ENCODE peak calls at places on chromosomes 16 and 17, in nine cellular contexts. Y is stomach; R is heart left ventricle; K is cardiac muscle cell; Q is astrocyte; U is left ventricle myocardium inferior; G is hepatocyte; E is PC-3; C is CD4-positive, CD25-positive, alpha-beta regulatory T cell. T is an unnamed sample. For H3K4me1, the result is how much of the 10 kb centered on the place peaks cover.

GRCh38 chr17:73586921-73587680 is 57.1 kb downstream of the SDK2 start:
- DNase-seq in G (peak), Q (no peak), E (peak), Y (no peak), C (no peak), K (no peak), R (peak), U (peak), T (no peak)

GRCh38 chr17:17669081-17669850 is 12.0 kb upstream of the RAI1 start:
- DNase-seq in G (no peak), R (no peak), Q (peak), U (no peak), C (no peak), Y (no peak), K (no peak), E (no peak), T (no peak)

GRCh38 chr17:3879181-3879580 is 13.7 kb downstream of the CAMKK1 start:
- DNase-seq in Y (no peak), U (peak), E (no peak), C (no peak), Q (peak), K (peak), R (peak), G (peak), T (no peak)

GRCh38 chr17:36661047-36661666 is 59.8 kb downstream of the MRM1 start:
- DNase-seq in G (no peak), E (no peak), R (no peak), K (no peak), U (no peak), Q (no peak), Y (no peak), C (no peak), T (no peak)

GRCh38 chr17:17870292-17870691 is 33.5 kb upstream of the SREBF1 start:
- DNase-seq in G (no peak), R (no peak), E (peak), Y (no peak), U (no peak), C (no peak), K (no peak), Q (no peak), T (no peak)

GRCh38 chr16:86480444-86480843 is 29.9 kb upstream of the FOXF1 start:
- DNase-seq in K (no peak), G (no peak), R (no peak), E (no peak), Y (no peak), U (no peak), Q (no peak), C (no peak), T (no peak)

GRCh38 chr16:52501746-52502145 is 45.2 kb downstream of the TOX3 start:
- DNase-seq in R (no peak), K (no peak), U (no peak), Q (no peak), Y (no peak), E (no peak), G (no peak), C (no peak), T (no peak)

GRCh38 chr17:42682400-42683384 is at the start of gene CNTNAP1:
- DNase-seq in G (peak), R (peak), K (peak), C (no peak), Y (peak), E (peak), U (peak), Q (peak), T (peak)

GRCh38 chr17:29568331-29569244 is at the start of gene TP53I13:
- DNase-seq in K (peak), Y (peak), E (peak), U (peak), C (peak), G (peak), Q (peak), R (peak), T (peak)

GRCh38 chr17:21287703-21288449 is 3.4 kb downstream of the MAP2K3 start:
- DNase-seq in C (peak), Q (peak), K (no peak), U (peak), R (peak), Y (peak), G (peak), E (peak), T (peak)

GRCh38 chr17:42403150-42403549 is 14.9 kb upstream of the STAT3 start:
- DNase-seq in U (no peak), G (peak), C (no peak), Q (no peak), K (peak), E (no peak), Y (peak), R (no peak), T (no peak)

GRCh38 chr17:46984892-46985291 is 5.8 kb upstream of the RPRML start:
- DNase-seq in Q (no peak), K (no peak), R (no peak), G (no peak), C (no peak), Y (peak), U (no peak), E (no peak), T (no peak)

GRCh38 chr17:74431568-74432483 is at the start of gene GPRC5C:
- DNase-seq in G (peak), R (peak), Y (peak), C (no peak), Q (peak), K (peak), E (peak), U (peak), T (peak)

GRCh38 chr17:75561927-75562603 is 25.5 kb upstream of the MYO15B start:
- DNase-seq in C (no peak), Q (peak), Y (peak), K (no peak), G (no peak), U (no peak), R (no peak), E (peak), T (no peak)

GRCh38 chr16:50326835-50327465 is 41.8 kb downstream of the BRD7 start:
- DNase-seq in G (no peak), U (no peak), Y (no peak), R (no peak), C (peak), E (peak), Q (no peak), K (peak), T (no peak)

GRCh38 chr16:3468501-3468900 is 25.0 kb downstream of the NAA60 start:
- DNase-seq in Y (no peak), K (no peak), E (no peak), G (no peak), U (no peak), R (no peak), C (no peak), Q (no peak), T (no peak)

GRCh38 chr17:44536090-44536960 is 21.0 kb upstream of the FZD2 start:
- DNase-seq in Y (no peak), Q (no peak), C (no peak), R (peak), E (no peak), U (no peak), K (no peak), G (peak), T (peak)

GRCh38 chr17:43740541-43740940 is 18.1 kb downstream of the SOST start:
- DNase-seq in U (no peak), K (no peak), Q (peak), R (no peak), Y (no peak), E (peak), C (no peak), G (no peak), T (no peak)

GRCh38 chr17:77319211-77320031 is 178.7 kb downstream of the SEC14L1 start:
- DNase-seq in U (peak), E (peak), C (peak), R (peak), G (peak), Y (peak), Q (peak), K (no peak), T (peak)

GRCh38 chr17:77345260-77345910 is 204.6 kb downstream of the SEC14L1 start:
- DNase-seq in Q (no peak), U (no peak), R (no peak), E (no peak), C (no peak), Y (peak), G (no peak), K (no peak), T (peak)

GRCh38 chr17:70378005-70378404 is 208.7 kb downstream of the KCNJ2 start:
- DNase-seq in Q (no peak), E (no peak), R (no peak), G (no peak), Y (no peak), K (no peak), C (no peak), U (no peak), T (no peak)

GRCh38 chr17:36703860-36704266 is 102.5 kb downstream of the MRM1 start:
- DNase-seq in K (peak), G (peak), R (no peak), Y (no peak), E (peak), C (no peak), Q (peak), U (peak), T (peak)

GRCh38 chr17:55769625-55770000 is 18.8 kb downstream of the PCTP start:
- DNase-seq in C (no peak), G (peak), E (peak), U (no peak), R (no peak), K (no peak), Q (peak), Y (no peak), T (no peak)

GRCh38 chr16:89922884-89923639 is at the start of gene TUBB3:
- DNase-seq in E (peak), C (no peak), G (peak), Y (peak), K (peak), R (peak), Q (peak), U (peak), T (peak)

GRCh38 chr16:30104492-30104891 is 8.5 kb upstream of the YPEL3 start:
- DNase-seq in U (no peak), G (peak), E (peak), R (no peak), Y (peak), C (no peak), K (no peak), Q (no peak), T (no peak)

GRCh38 chr16:30582611-30583340 is 2.7 kb downstream of the ZNF785 start:
- DNase-seq in R (no peak), Y (no peak), K (no peak), C (no peak), Q (no peak), E (no peak), U (no peak), G (no peak), T (no peak)

GRCh38 chr17:79322216-79323123 is 247.8 kb downstream of the ENGASE start:
- DNase-seq in C (no peak), Q (no peak), G (no peak), K (no peak), Y (no peak), E (no peak), U (no peak), R (no peak), T (no peak)

GRCh38 chr16:54930034-54930938 is at the start of gene IRX5:
- DNase-seq in G (peak), Q (peak), Y (peak), K (peak), R (peak), C (peak), U (peak), E (peak), T (peak)

GRCh38 chr16:53045554-53046250 is 7.0 kb downstream of the CHD9NB start:
- DNase-seq in C (no peak), R (no peak), Q (no peak), Y (peak), K (no peak), G (no peak), E (peak), U (no peak), T (no peak)

GRCh38 chr16:12211870-12212690 is 235.5 kb downstream of the SNX29 start:
- DNase-seq in E (no peak), R (no peak), K (no peak), Y (no peak), C (no peak), Q (no peak), U (no peak), G (peak), T (no peak)

GRCh38 chr16:89347807-89348206 is 130.3 kb downstream of the ZNF778 start:
- DNase-seq in Y (no peak), K (no peak), C (no peak), R (no peak), E (no peak), Q (no peak), G (no peak), U (no peak), T (no peak)

GRCh38 chr16:85275533-85276249 is 163.4 kb upstream of the CIBAR2 start:
- DNase-seq in Y (peak), K (peak), E (peak), Q (no peak), R (peak), U (peak), G (peak), C (peak), T (peak)

GRCh38 chr17:29918922-29919856 is 10.8 kb downstream of the SSH2 start:
- DNase-seq in K (no peak), G (no peak), Q (peak), E (peak), R (no peak), Y (no peak), C (no peak), U (no peak), T (no peak)

GRCh38 chr17:56815711-56816110 is 18.0 kb downstream of the C17orf67 start:
- DNase-seq in G (no peak), Y (no peak), C (no peak), R (no peak), K (no peak), Q (peak), U (no peak), E (peak), T (no peak)

GRCh38 chr16:24717411-24717810 is 12.0 kb upstream of the TNRC6A start:
- DNase-seq in C (no peak), K (no peak), E (no peak), R (no peak), Y (no peak), Q (peak), U (no peak), G (peak), T (no peak)

GRCh38 chr16:74302341-74302740 is 5.7 kb downstream of the PSMD7 start:
- DNase-seq in E (no peak), C (no peak), G (no peak), Y (no peak), Q (no peak), U (no peak), R (no peak), K (no peak), T (no peak)

GRCh38 chr16:59878479-59878878 is 1144.4 kb upstream of the GOT2 start:
- DNase-seq in Y (peak), G (peak), R (no peak), E (peak), C (no peak), Q (peak), K (peak), U (no peak), T (no peak)

GRCh38 chr17:78159575-78160158 is 8.7 kb upstream of the SYNGR2 start:
- DNase-seq in K (no peak), R (no peak), Q (peak), Y (no peak), G (no peak), E (peak), U (no peak), C (no peak), T (no peak)

GRCh38 chr16:25886598-25886997 is 194.8 kb downstream of the HS3ST4 start:
- DNase-seq in G (no peak), R (no peak), C (no peak), Y (no peak), U (no peak), K (no peak), E (no peak), Q (no peak), T (no peak)

GRCh38 chr17:50905460-50905803 is 39.3 kb upstream of the TOB1 start:
- DNase-seq in R (no peak), Q (no peak), U (no peak), Y (peak), G (peak), C (no peak), E (no peak), K (no peak), T (no peak)

GRCh38 chr17:50908860-50909764 is 43.0 kb upstream of the TOB1 start:
- DNase-seq in G (peak), R (peak), Y (peak), U (peak), E (no peak), C (peak), K (peak), Q (no peak), T (no peak)

GRCh38 chr17:50909765-50910661 is 43.9 kb upstream of the TOB1 start:
- DNase-seq in C (peak), U (no peak), E (no peak), R (no peak), Q (no peak), G (no peak), Y (no peak), K (no peak), T (no peak)

GRCh38 chr17:50906443-50906842 is 40.3 kb upstream of the TOB1 start:
- DNase-seq in C (no peak), R (no peak), Q (no peak), Y (no peak), U (no peak), E (no peak), G (no peak), K (no peak), T (no peak)

DNA sequence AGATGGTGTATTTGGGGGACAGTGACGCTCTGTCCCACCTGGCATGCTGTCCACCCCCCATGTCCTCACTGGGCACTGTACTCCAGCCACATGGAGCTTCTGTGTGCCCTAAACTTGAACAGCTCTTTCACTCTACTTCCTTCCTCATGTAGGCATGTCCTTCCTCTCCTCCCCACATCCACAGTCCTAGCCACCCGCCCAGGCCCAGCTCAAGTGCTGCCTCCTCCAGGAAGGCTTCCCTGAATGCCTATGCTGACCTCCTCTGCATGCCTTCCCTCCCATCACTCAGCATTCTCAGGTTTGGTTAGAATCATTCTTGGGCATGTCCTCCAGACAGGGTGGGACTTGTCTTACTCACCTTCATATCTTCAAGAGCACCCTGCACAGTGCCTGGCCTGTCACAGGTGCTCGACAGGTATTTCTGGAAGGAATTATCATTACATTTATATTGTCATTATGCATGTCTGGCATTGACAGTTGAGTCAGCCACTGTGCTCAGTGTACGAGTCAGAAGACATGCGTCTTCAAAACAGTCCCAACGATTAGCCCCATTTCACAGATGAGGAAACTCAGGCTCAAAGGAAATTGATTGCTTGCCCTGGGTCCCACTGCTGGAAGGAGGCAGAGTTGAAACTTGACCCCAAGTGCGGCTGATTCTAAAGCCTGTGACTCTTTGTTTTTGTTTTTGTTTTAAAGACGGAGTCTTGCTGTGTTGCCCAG is 42.1 kb upstream of the TOB1 start:
- DNase-seq in Q (no peak), E (peak), Y (no peak), K (no peak), U (no peak), R (no peak), C (no peak), G (no peak), T (no peak)
- H3K4me1 ChIP-seq in Q (under half), E (under half), Y (half or more), K (under half), U (half or more), R (under half), C (half or more), G (half or more), T (under half)

GRCh38 chr17:72492494-72492893 is 371.7 kb downstream of the SOX9 start:
- DNase-seq in K (no peak), E (no peak), R (no peak), Y (no peak), U (no peak), G (no peak), C (no peak), Q (no peak), T (no peak)
- H3K4me1 ChIP-seq in K (under half), E (under half), R (under half), Y (under half), U (under half), G (under half), C (under half), Q (under half), T (under half)

GRCh38 chr17:9790889-9791876 is at the start of gene DHRS7C:
- DNase-seq in G (no peak), C (no peak), E (no peak), Y (no peak), K (peak), U (peak), Q (no peak), R (peak), T (no peak)

GRCh38 chr17:9788582-9788981 is 2.8 kb downstream of the DHRS7C start:
- DNase-seq in R (no peak), C (no peak), K (no peak), Y (no peak), Q (no peak), G (no peak), U (no peak), E (no peak), T (no peak)

GRCh38 chr17:9797965-9798364 is 6.6 kb upstream of the DHRS7C start:
- DNase-seq in Q (no peak), U (no peak), R (no peak), Y (no peak), G (no peak), C (no peak), E (peak), K (no peak), T (no peak)

DNA sequence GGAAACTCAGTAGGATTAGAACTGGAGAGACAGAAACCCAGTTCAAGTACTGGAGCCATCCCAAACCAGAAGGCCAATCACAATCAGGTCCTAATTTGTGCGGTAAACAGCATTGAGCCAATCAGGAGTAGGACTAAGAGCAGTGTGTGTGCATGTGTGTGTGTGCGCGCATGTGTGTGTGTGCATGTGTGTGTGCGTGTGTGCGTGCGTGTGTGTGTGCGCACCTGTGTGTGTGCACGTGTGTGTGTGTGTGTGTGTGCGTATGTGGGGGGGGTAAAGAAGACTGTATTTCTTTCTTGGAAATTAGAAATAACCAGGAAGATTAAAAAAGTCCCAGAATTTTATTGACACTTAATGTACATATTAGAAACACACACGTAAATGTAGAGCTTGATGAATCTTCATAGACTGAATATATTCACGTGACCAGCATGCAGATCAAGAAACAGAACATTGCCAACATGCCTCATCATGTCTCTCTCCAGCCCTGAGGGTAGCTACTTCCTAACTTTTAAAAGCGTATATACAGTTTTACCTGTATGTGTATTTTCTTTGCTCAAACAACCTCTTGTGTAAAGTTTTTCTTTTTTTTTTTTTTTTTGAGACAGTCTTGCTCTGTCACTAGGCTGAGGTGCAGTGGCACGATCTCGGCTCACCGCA is 919 bp upstream of the DHRS7C start:
- DNase-seq in E (no peak), Q (no peak), K (no peak), U (no peak), C (no peak), Y (no peak), R (no peak), G (no peak), T (no peak)
- H3K4me1 ChIP-seq in E (under half), Q (under half), K (under half), U (under half), C (under half), Y (under half), R (under half), G (under half), T (under half)

GRCh38 chr17:62075308-62075815 is 10.3 kb upstream of the MED13 start:
- DNase-seq in C (no peak), E (no peak), Y (no peak), K (no peak), U (no peak), R (no peak), G (peak), Q (peak), T (no peak)
- H3K4me1 ChIP-seq in C (under half), E (under half), Y (under half), K (under half), U (under half), R (under half), G (under half), Q (under half), T (under half)

T was measured in ovary.